ENCODE peak calls at places on chromosomes 16 and 17, in nine cellular contexts. U, N, B, Y, J, X, Q, O and F are unnamed samples.

GRCh38 chr17:9577402-9577709 is 914 bp downstream of the CFAP52 start:
- DNase-seq in U (no peak), N (no peak), B (no peak), Y (no peak), J (no peak), X (no peak), Q (no peak), O (no peak), F (no peak)

GRCh38 chr16:28873543-28874201 is 4.6 kb upstream of the ATP2A1 start:
- DNase-seq in U (peak), N (no peak), B (no peak), Y (peak), J (no peak), X (peak), Q (peak), O (no peak), F (peak)

GRCh38 chr16:54277845-54278703 is 8.5 kb downstream of the IRX3 start:
- DNase-seq in U (no peak), N (peak), B (no peak), Y (no peak), J (no peak), X (peak), Q (no peak), O (no peak), F (no peak)

GRCh38 chr16:15650698-15651161 is 685 bp downstream of the NDE1 start:
- DNase-seq in U (no peak), N (peak), B (no peak), Y (peak), J (peak), X (peak), Q (peak), O (peak), F (no peak)

GRCh38 chr16:68367034-68367433 is 56.2 kb downstream of the PRMT7 start:
- DNase-seq in U (no peak), N (no peak), B (no peak), Y (peak), J (peak), X (peak), Q (peak), O (peak), F (no peak)

GRCh38 chr16:27699540-27699939 is 149.6 kb downstream of the KATNIP start:
- DNase-seq in U (no peak), N (no peak), B (peak), Y (no peak), J (no peak), X (no peak), Q (no peak), O (no peak), F (no peak)

GRCh38 chr17:78839762-78840529 is 668 bp downstream of the USP36 start:
- DNase-seq in U (peak), N (no peak), B (peak), Y (peak), J (peak), X (peak), Q (peak), O (no peak), F (peak)

GRCh38 chr16:84988328-84989080 is 22.8 kb downstream of the ZDHHC7 start:
- DNase-seq in U (no peak), N (no peak), B (peak), Y (no peak), J (no peak), X (no peak), Q (no peak), O (no peak), F (no peak)

GRCh38 chr17:41559548-41559947 is 12.3 kb downstream of the KRT9 start:
- DNase-seq in U (no peak), N (no peak), B (no peak), Y (no peak), J (no peak), X (no peak), Q (no peak), O (no peak), F (no peak)

GRCh38 chr16:49461517-49461951 is 87.9 kb downstream of the C16orf78 start:
- DNase-seq in U (no peak), N (no peak), B (no peak), Y (no peak), J (no peak), X (no peak), Q (no peak), O (no peak), F (peak)

GRCh38 chr17:63760771-63761539 is 12.4 kb downstream of the CCDC47 start:
- DNase-seq in U (no peak), N (no peak), B (no peak), Y (no peak), J (no peak), X (no peak), Q (no peak), O (no peak), F (no peak)

GRCh38 chr16:30353438-30354129 is 1.5 kb downstream of the CD2BP2 start:
- DNase-seq in U (no peak), N (no peak), B (no peak), Y (no peak), J (no peak), X (no peak), Q (no peak), O (no peak), F (no peak)

GRCh38 chr17:71793550-71793949 is 327.3 kb upstream of the SOX9 start:
- DNase-seq in U (no peak), N (no peak), B (no peak), Y (no peak), J (no peak), X (no peak), Q (no peak), O (no peak), F (no peak)

GRCh38 chr17:67390646-67391480 is 13.8 kb downstream of the PITPNC1 start:
- DNase-seq in U (no peak), N (no peak), B (no peak), Y (peak), J (peak), X (peak), Q (peak), O (no peak), F (peak)

GRCh38 chr16:68313116-68313515 is 2.3 kb downstream of the PRMT7 start:
- DNase-seq in U (no peak), N (no peak), B (no peak), Y (no peak), J (no peak), X (no peak), Q (no peak), O (no peak), F (no peak)

GRCh38 chr16:3317315-3317999 is 12.2 kb downstream of the ZNF75A start:
- DNase-seq in U (no peak), N (no peak), B (no peak), Y (no peak), J (peak), X (peak), Q (peak), O (no peak), F (no peak)

GRCh38 chr17:4939554-4939803 is 367 bp downstream of the SLC25A11 start:
- DNase-seq in U (no peak), N (no peak), B (no peak), Y (no peak), J (no peak), X (no peak), Q (no peak), O (no peak), F (no peak)

GRCh38 chr17:13429201-13429600 is 172.5 kb downstream of the HS3ST3A1 start:
- DNase-seq in U (no peak), N (no peak), B (no peak), Y (no peak), J (no peak), X (no peak), Q (peak), O (peak), F (no peak)

GRCh38 chr16:55052335-55053070 is 121.8 kb downstream of the IRX5 start:
- DNase-seq in U (no peak), N (no peak), B (no peak), Y (no peak), J (no peak), X (no peak), Q (no peak), O (no peak), F (no peak)

GRCh38 chr16:18936727-18937340 is 10.6 kb upstream of the SMG1 start:
- DNase-seq in U (no peak), N (no peak), B (no peak), Y (no peak), J (no peak), X (no peak), Q (no peak), O (no peak), F (no peak)

GRCh38 chr16:85989863-85990643 is 91.1 kb downstream of the IRF8 start:
- DNase-seq in U (no peak), N (no peak), B (no peak), Y (no peak), J (no peak), X (no peak), Q (no peak), O (no peak), F (no peak)